ENCODE peak calls at places on chromosomes 16 and 17, in eight cellular contexts. D is NAMALWA; K is pons; I is EL; A is activated CD4-positive, alpha-beta T cell treated with anti-CD3 and anti-CD28 coated beads, Interleukin-2, amount 50 U/mL, for 1 hour; M is NCI-H446 treated with DMSO at 0.1 percent for 48 hours; H is AG08395; C is cardiac fibroblast. J is an unnamed sample.

GRCh38 chr17:49889500-49889899 is 41.6 kb upstream of the TAC4 start:
- DNase-seq in M (no peak), K (no peak), I (no peak), H (no peak), D (no peak), C (no peak), A (no peak), J (no peak)

GRCh38 chr17:76271669-76272540 is 6.8 kb downstream of the UBALD2 start:
- DNase-seq in H (no peak), D (peak; percentile 84), K (no peak), I (no peak), A (peak; percentile 37), C (no peak), M (no peak), J (no peak)

GRCh38 chr16:1296688-1297412 is 12.6 kb upstream of the UBE2I start:
- DNase-seq in I (peak; percentile 58), C (peak; percentile 67), M (no peak), H (peak; percentile 47), A (no peak), K (no peak), D (no peak), J (no peak)

GRCh38 chr16:2752850-2753522 is 548 bp downstream of the SRRM2 start:
- DNase-seq in M (peak; percentile 58), K (peak; percentile 66), A (peak; percentile 56), D (peak; percentile 82), I (peak; percentile 79), H (peak; percentile 92), C (peak; percentile 80), J (peak; percentile 69)

GRCh38 chr17:82249896-82250581 is 21.2 kb downstream of the SLC16A3 start:
- DNase-seq in I (no peak), A (no peak), D (no peak), M (no peak), K (no peak), H (no peak), C (no peak), J (no peak)

GRCh38 chr16:78396046-78396445 is 296.6 kb downstream of the WWOX start:
- DNase-seq in D (peak; percentile 47), K (no peak), I (no peak), M (no peak), H (no peak), A (no peak), C (no peak), J (no peak)

GRCh38 chr16:27436065-27436464 is 34.1 kb downstream of the IL21R start:
- DNase-seq in H (no peak), C (no peak), M (no peak), I (no peak), K (no peak), A (no peak), D (no peak), J (no peak)

GRCh38 chr17:47225436-47225858 is 16.3 kb downstream of the MYL4 start:
- DNase-seq in D (no peak), H (peak; percentile 66), K (peak; percentile 75), I (peak; percentile 95), C (peak; percentile 97), M (no peak), A (no peak), J (peak; percentile 77)

GRCh38 chr17:20733923-20734322 is 154.4 kb downstream of the CDRT15L2 start:
- DNase-seq in M (no peak), A (no peak), D (no peak), H (no peak), K (no peak), C (no peak), I (no peak), J (no peak)

GRCh38 chr16:88455610-88456355 is 2.7 kb downstream of the ZFPM1 start:
- DNase-seq in D (no peak), K (no peak), C (peak; percentile 45), I (peak; percentile 61), H (peak; percentile 38), A (peak; percentile 65), M (no peak), J (no peak)

GRCh38 chr16:3595521-3596021 is 15.8 kb downstream of the SLX4 start:
- DNase-seq in H (no peak), D (no peak), K (no peak), M (no peak), A (no peak), C (no peak), I (no peak), J (no peak)

GRCh38 chr17:35537569-35538209 is at the start of gene SLFN12L:
- DNase-seq in I (no peak), M (no peak), D (no peak), H (no peak), C (peak; percentile 10), K (no peak), A (no peak), J (no peak)

GRCh38 chr16:31897283-31897682 is 23.7 kb downstream of the ZNF267 start:
- DNase-seq in D (no peak), A (no peak), C (no peak), K (no peak), M (no peak), H (no peak), I (no peak), J (no peak)

GRCh38 chr16:81366316-81366932 is 51.7 kb downstream of the GAN start:
- DNase-seq in K (peak; percentile 70), H (peak; percentile 64), C (peak; percentile 73), M (peak; percentile 0), A (no peak), D (peak; percentile 80), I (peak; percentile 55), J (peak; percentile 33)

GRCh38 chr17:50268040-50268439 is 6.2 kb upstream of the TMEM92 start:
- DNase-seq in C (no peak), M (no peak), K (no peak), I (no peak), H (no peak), A (no peak), D (no peak), J (no peak)

GRCh38 chr17:83121921-83122820 is 42.8 kb downstream of the METRNL start:
- DNase-seq in A (no peak), H (no peak), C (no peak), I (no peak), D (no peak), M (no peak), K (no peak), J (no peak)

GRCh38 chr17:16215002-16215272 is 397 bp downstream of the NCOR1 start:
- DNase-seq in H (peak; percentile 25), D (no peak), C (peak; percentile 38), K (no peak), M (no peak), I (peak; percentile 53), A (peak; percentile 18), J (no peak)

GRCh38 chr17:82327289-82327688 is 6.3 kb downstream of the SECTM1 start:
- DNase-seq in D (no peak), M (no peak), C (no peak), A (no peak), H (no peak), I (no peak), K (no peak), J (no peak)

GRCh38 chr16:66255647-66256046 is 110.8 kb upstream of the CDH5 start:
- DNase-seq in I (no peak), H (no peak), C (no peak), M (no peak), A (no peak), D (no peak), K (no peak), J (no peak)

GRCh38 chr16:9364721-9365693 is 273.6 kb downstream of the HAPSTR1 start:
- DNase-seq in I (no peak), D (no peak), A (no peak), H (no peak), C (no peak), M (no peak), K (peak; percentile 89), J (no peak)

GRCh38 chr17:73138541-73139138 is 26.2 kb upstream of the SSTR2 start:
- DNase-seq in H (no peak), A (no peak), C (no peak), D (no peak), I (no peak), M (no peak), K (no peak), J (no peak)

GRCh38 chr16:28041615-28042014 is 21.9 kb downstream of the GSG1L start:
- DNase-seq in M (no peak), C (no peak), K (no peak), H (no peak), D (no peak), A (no peak), I (no peak), J (no peak)

GRCh38 chr16:3645504-3646347 is 8.8 kb upstream of the DNASE1 start:
- DNase-seq in H (no peak), M (no peak), A (no peak), D (peak; percentile 58), I (no peak), C (no peak), K (no peak), J (no peak)

GRCh38 chr16:87276091-87276561 is 41.1 kb downstream of the C16orf95 start:
- DNase-seq in K (no peak), H (no peak), M (no peak), D (no peak), I (no peak), A (no peak), C (no peak), J (no peak)

GRCh38 chr16:57606847-57607501 is 21.5 kb upstream of the ADGRG1 start:
- DNase-seq in A (no peak), D (no peak), C (no peak), M (no peak), I (no peak), H (no peak), K (no peak), J (no peak)

GRCh38 chr17:12918132-12918531 is 99.7 kb downstream of the ELAC2 start:
- DNase-seq in K (no peak), I (peak; percentile 62), A (no peak), H (no peak), D (no peak), C (peak; percentile 33), M (no peak), J (no peak)

GRCh38 chr17:83132251-83133081 is 53.1 kb downstream of the METRNL start:
- DNase-seq in M (no peak), K (no peak), H (no peak), I (no peak), C (no peak), D (no peak), A (no peak), J (no peak)

GRCh38 chr17:76820039-76820438 is 48.2 kb upstream of the MGAT5B start:
- DNase-seq in D (peak; percentile 91), K (no peak), M (no peak), C (no peak), A (no peak), I (no peak), H (no peak), J (no peak)

GRCh38 chr16:69112285-69113129 is 7.1 kb downstream of the HAS3 start:
- DNase-seq in I (peak; percentile 52), C (peak; percentile 61), D (peak; percentile 72), K (no peak), H (peak; percentile 72), M (no peak), A (peak; percentile 41), J (no peak)

GRCh38 chr17:61002316-61002736 is 324.7 kb downstream of the BCAS3 start:
- DNase-seq in C (peak; percentile 86), A (no peak), M (no peak), H (peak; percentile 25), I (peak; percentile 55), K (peak; percentile 62), D (peak; percentile 47), J (peak; percentile 51)

GRCh38 chr16:28933176-28933575 is 1.4 kb downstream of the CD19 start:
- DNase-seq in A (no peak), K (no peak), H (no peak), I (no peak), D (no peak), M (no peak), C (no peak), J (no peak)

GRCh38 chr16:31537362-31537921 is 9.7 kb downstream of the AHSP start:
- DNase-seq in A (no peak), K (no peak), C (no peak), M (no peak), H (no peak), D (no peak), I (no peak), J (no peak)

GRCh38 chr17:15510361-15510760 is 42.9 kb upstream of the CDRT4 start:
- DNase-seq in M (no peak), C (peak; percentile 88), A (no peak), D (no peak), I (peak; percentile 86), H (peak; percentile 73), K (no peak), J (no peak)

GRCh38 chr17:82283208-82283749 is 9.8 kb upstream of the CSNK1D start:
- DNase-seq in K (no peak), M (no peak), D (no peak), A (no peak), I (peak; percentile 98), H (peak; percentile 69), C (peak; percentile 87), J (no peak)